ENCODE peak calls at places on chromosome 7, in eight cellular contexts. V, R, H, W, J, Q, I and Z are unnamed samples.
A peak's percentile ranks its signal among the peaks of the same experiment; 100 is the strongest.

GRCh38 chr7:81600608-81601007 is 169.2 kb downstream of the HGF start:
- DNase-seq in V (no peak), R (no peak), H (no peak), W (peak; percentile 46), J (peak; percentile 16), Q (no peak), I (no peak), Z (no peak)

GRCh38 chr7:151742713-151743480 is 134.0 kb downstream of the PRKAG2 start:
- DNase-seq in V (no peak), R (no peak), H (no peak), W (no peak), J (no peak), Q (no peak), I (no peak), Z (no peak)

GRCh38 chr7:151863386-151864079 is 13.4 kb downstream of the PRKAG2 start:
- DNase-seq in V (no peak), R (peak; percentile 22), H (no peak), W (no peak), J (no peak), Q (no peak), I (peak; percentile 44), Z (no peak)

GRCh38 chr7:91835191-91836064 is 45.1 kb downstream of the MTERF1 start:
- DNase-seq in V (no peak), R (no peak), H (no peak), W (peak; percentile 35), J (no peak), Q (no peak), I (no peak), Z (peak; percentile 82)

GRCh38 chr7:20783716-20784310 is 2.9 kb downstream of the SP8 start:
- DNase-seq in V (no peak), R (no peak), H (no peak), W (no peak), J (peak; percentile 45), Q (no peak), I (no peak), Z (no peak)

GRCh38 chr7:23337374-23337773 is 38.2 kb downstream of the MALSU1 start:
- DNase-seq in V (no peak), R (no peak), H (no peak), W (no peak), J (no peak), Q (no peak), I (no peak), Z (no peak)

GRCh38 chr7:45163692-45164052 is 6.1 kb downstream of the RAMP3 start:
- DNase-seq in V (peak; percentile 21), R (peak; percentile 40), H (no peak), W (no peak), J (no peak), Q (no peak), I (no peak), Z (no peak)

GRCh38 chr7:84336741-84337140 is 142.2 kb upstream of the SEMA3A start:
- DNase-seq in V (no peak), R (no peak), H (no peak), W (no peak), J (no peak), Q (no peak), I (no peak), Z (no peak)

GRCh38 chr7:117839507-117839906 is 33.7 kb downstream of the CTTNBP2 start:
- DNase-seq in V (no peak), R (no peak), H (no peak), W (no peak), J (no peak), Q (no peak), I (no peak), Z (no peak)

GRCh38 chr7:5284304-5285281 is 1.9 kb downstream of the SLC29A4 start:
- DNase-seq in V (peak; percentile 69), R (peak; percentile 87), H (no peak), W (no peak), J (no peak), Q (no peak), I (peak; percentile 77), Z (peak; percentile 84)

GRCh38 chr7:22488643-22489462 is 11.1 kb downstream of the STEAP1B start:
- DNase-seq in V (peak; percentile 51), R (no peak), H (peak; percentile 7), W (peak; percentile 54), J (peak; percentile 78), Q (peak; percentile 29), I (no peak), Z (peak; percentile 61)

GRCh38 chr7:34019431-34019830 is 114.1 kb downstream of the BMPER start:
- DNase-seq in V (peak; percentile 71), R (no peak), H (no peak), W (no peak), J (peak; percentile 32), Q (no peak), I (peak; percentile 72), Z (no peak)

GRCh38 chr7:45910855-45911254 is 10.2 kb downstream of the IGFBP3 start:
- DNase-seq in V (no peak), R (no peak), H (no peak), W (no peak), J (peak; percentile 66), Q (no peak), I (no peak), Z (no peak)

GRCh38 chr7:73770002-73770859 is at the start of gene CLDN3:
- DNase-seq in V (peak; percentile 93), R (peak; percentile 64), H (no peak), W (peak; percentile 57), J (peak; percentile 40), Q (peak; percentile 2), I (peak; percentile 95), Z (peak; percentile 90)

GRCh38 chr7:37977243-37977642 is 56.8 kb downstream of the EPDR1 start:
- DNase-seq in V (no peak), R (no peak), H (no peak), W (peak; percentile 40), J (no peak), Q (no peak), I (no peak), Z (no peak)

GRCh38 chr7:108292541-108292940 is 162.4 kb upstream of the LAMB4 start:
- DNase-seq in V (no peak), R (no peak), H (no peak), W (no peak), J (no peak), Q (no peak), I (no peak), Z (no peak)

GRCh38 chr7:108291135-108291508 is 161.0 kb upstream of the LAMB4 start:
- DNase-seq in V (no peak), R (no peak), H (no peak), W (no peak), J (no peak), Q (no peak), I (no peak), Z (no peak)

GRCh38 chr7:108290344-108291134 is 160.4 kb upstream of the LAMB4 start:
- DNase-seq in V (no peak), R (no peak), H (no peak), W (no peak), J (no peak), Q (no peak), I (no peak), Z (peak; percentile 40)

GRCh38 chr7:108293190-108293612 is 163.0 kb downstream of the NRCAM start:
- DNase-seq in V (no peak), R (no peak), H (no peak), W (no peak), J (no peak), Q (no peak), I (no peak), Z (no peak)

GRCh38 chr7:108291791-108292440 is 161.8 kb upstream of the LAMB4 start:
- DNase-seq in V (no peak), R (no peak), H (no peak), W (no peak), J (no peak), Q (no peak), I (no peak), Z (no peak)
- H3K4me1 ChIP-seq in V (no peaks in the 10 kb centered on the region), R (peaks cover 2% of the 10 kb centered on the region), H (peaks cover 16% of the 10 kb centered on the region), W (no peaks in the 10 kb centered on the region), J (peaks cover 4% of the 10 kb centered on the region), Q (no peaks in the 10 kb centered on the region), I (no peaks in the 10 kb centered on the region), Z (no peaks in the 10 kb centered on the region)

DNA sequence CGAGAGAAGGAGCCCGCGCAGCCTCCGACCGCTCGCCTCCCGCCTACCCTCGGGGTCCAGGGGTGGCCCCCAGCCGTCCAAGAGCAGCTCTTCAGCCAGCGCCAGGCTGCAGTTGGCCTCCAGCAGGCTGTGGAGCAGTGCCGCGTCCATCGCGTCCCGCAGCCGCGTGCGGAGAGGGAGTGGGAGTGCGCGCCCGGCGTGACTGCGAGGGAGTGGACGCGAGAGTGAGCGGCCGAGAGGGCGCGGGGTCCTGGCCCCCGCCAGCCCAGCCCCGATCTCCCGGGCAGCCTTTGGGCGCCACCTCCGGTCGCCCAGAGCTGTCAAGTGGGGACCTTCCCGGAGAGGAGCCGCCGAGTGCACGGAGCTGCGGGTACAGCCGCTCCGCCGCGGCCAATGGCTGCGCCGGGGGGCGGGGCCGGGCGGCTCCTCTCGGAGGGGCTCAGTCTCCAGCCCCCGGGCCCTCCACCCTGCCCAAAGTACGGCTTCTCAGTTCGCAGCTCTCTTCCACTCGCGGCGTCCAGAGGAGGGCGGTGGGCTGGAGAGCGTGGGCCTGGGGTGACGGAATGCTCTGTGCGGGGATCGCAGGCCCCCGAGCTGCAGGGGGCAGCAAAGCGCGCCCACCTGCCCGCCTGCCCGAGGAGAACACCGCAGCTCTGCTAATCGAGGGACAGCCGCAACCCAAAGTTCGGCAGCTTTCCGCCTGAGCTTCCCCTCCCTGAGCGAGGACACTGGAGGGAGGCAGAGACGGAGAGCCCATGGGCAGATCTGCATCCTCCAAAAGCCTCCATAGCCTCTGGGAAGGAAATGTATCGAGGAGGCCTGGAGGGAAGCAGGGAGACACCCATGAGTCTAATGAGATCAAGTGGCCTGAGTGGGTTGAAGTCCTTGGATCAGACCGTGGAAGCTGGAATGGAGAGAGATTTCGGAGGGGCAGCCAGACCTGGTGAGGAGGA is at the start of gene CRHR2:
- DNase-seq in V (no peak), R (no peak), H (no peak), W (no peak), J (peak; percentile 17), Q (no peak), I (peak; percentile 73), Z (no peak)
- H3K4me3 ChIP-seq in V (peak within 1 kb of the TSS; percentile 56), R (peak within 1 kb of the TSS; percentile 2), H (no peak within 1 kb of the TSS), W (no peak within 1 kb of the TSS), J (peak within 1 kb of the TSS; percentile 22), Q (peak within 1 kb of the TSS; percentile 40), I (peak within 1 kb of the TSS; percentile 46), Z (peak within 1 kb of the TSS; percentile 29)

DNA sequence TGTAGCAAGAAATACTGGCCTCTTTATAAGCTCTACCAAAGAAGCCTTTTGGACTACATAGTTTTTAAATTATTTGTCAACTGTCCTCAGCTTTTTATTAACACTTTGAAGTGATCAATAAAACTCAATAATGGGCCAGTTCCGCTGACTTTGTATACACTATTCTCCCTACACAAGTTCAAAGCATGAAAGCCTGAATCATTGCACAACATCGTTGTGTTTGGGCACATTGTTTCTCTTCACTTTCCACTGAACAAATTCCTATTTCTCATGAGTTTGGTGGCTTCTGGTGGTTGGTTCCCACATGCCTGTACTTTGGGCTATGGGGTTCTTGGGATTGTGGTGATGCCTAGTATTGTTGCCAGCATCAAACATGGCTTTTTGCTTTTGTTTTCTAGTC is 561.8 kb upstream of the LRRN3 start:
- DNase-seq in V (no peak), R (no peak), H (no peak), W (no peak), J (no peak), Q (no peak), I (no peak), Z (no peak)
- H3K36me3 ChIP-seq in V (no peaks in the 10 kb centered on the region), R (no peaks in the 10 kb centered on the region), H (no peaks in the 10 kb centered on the region), W (no peaks in the 10 kb centered on the region), J (no peaks in the 10 kb centered on the region), Q (no peaks in the 10 kb centered on the region), I (no peaks in the 10 kb centered on the region), Z (no peaks in the 10 kb centered on the region)

DNA sequence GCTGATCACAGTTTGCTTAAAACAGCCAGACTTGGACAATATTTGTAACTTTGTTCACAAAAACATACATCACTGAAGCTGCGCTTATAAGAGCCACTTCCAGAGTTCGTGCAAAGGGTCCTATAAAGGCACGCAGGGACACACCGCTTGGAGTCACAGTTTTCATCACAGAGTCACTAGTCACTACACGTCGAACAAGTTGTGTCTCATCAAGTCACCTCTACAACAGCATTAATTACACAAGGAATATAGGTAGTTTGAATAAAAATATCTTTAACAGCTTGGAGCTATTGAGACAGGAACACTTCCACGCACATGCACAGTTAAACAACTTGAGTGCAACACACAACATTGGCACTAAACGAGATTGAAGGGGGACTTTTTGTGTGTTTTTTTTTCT is 2.3 kb downstream of the HOXA5 start:
- DNase-seq in V (no peak), R (no peak), H (no peak), W (peak; percentile 64), J (no peak), Q (no peak), I (no peak), Z (no peak)
- H3K4me1 ChIP-seq in V (peaks cover 9% of the 10 kb centered on the region), R (no peaks in the 10 kb centered on the region), H (peaks cover 34% of the 10 kb centered on the region), W (peaks cover 63% of the 10 kb centered on the region), J (no peaks in the 10 kb centered on the region), Q (no peaks in the 10 kb centered on the region), I (peaks cover 14% of the 10 kb centered on the region), Z (peaks cover 2% of the 10 kb centered on the region)